ENCODE peak calls at places on chromosomes 3 and 15, in eight cellular contexts. T, U, M, K, A, F, Y and L are unnamed samples.

GRCh38 chr3:71104586-71104985 is 478.9 kb downstream of the FOXP1 start:
- DNase-seq in T (no peak), F (no peak), M (no peak), U (no peak), A (no peak), K (no peak), Y (no peak), L (no peak)

GRCh38 chr3:70554170-70554569 is 241.7 kb upstream of the MDFIC2 start:
- DNase-seq in T (no peak), K (no peak), M (no peak), U (no peak), F (no peak), Y (no peak), A (no peak), L (no peak)

GRCh38 chr3:4261411-4261810 is 41.8 kb upstream of the SETMAR start:
- DNase-seq in Y (no peak), T (no peak), K (no peak), F (no peak), A (no peak), M (no peak), U (no peak), L (no peak)

GRCh38 chr3:97862582-97862981 is 40.8 kb downstream of the CRYBG3 start:
- DNase-seq in A (no peak), M (no peak), F (no peak), K (no peak), Y (no peak), U (no peak), T (no peak), L (no peak)

GRCh38 chr15:85047271-85047948 is 65.8 kb downstream of the PDE8A start:
- DNase-seq in K (peak), T (no peak), A (peak), Y (no peak), M (no peak), F (no peak), U (peak), L (peak)

GRCh38 chr3:85142626-85143025 is 183.8 kb downstream of the CADM2 start:
- DNase-seq in A (no peak), Y (no peak), M (no peak), T (no peak), U (no peak), F (no peak), K (no peak), L (no peak)

GRCh38 chr3:46668591-46668990 is 24.9 kb downstream of the ALS2CL start:
- DNase-seq in K (no peak), T (no peak), Y (no peak), U (no peak), M (no peak), F (no peak), A (no peak), L (no peak)

GRCh38 chr3:72155391-72156064 is 370.6 kb upstream of the PROK2 start:
- DNase-seq in U (peak), F (no peak), M (no peak), K (peak), T (no peak), Y (no peak), A (peak), L (no peak)

GRCh38 chr3:70854108-70854507 is 541.7 kb upstream of the MDFIC2 start:
- DNase-seq in K (peak), U (no peak), Y (no peak), A (no peak), M (no peak), F (no peak), T (no peak), L (no peak)

GRCh38 chr3:56087460-56087859 is 380.8 kb downstream of the ERC2 start:
- DNase-seq in M (no peak), A (no peak), K (no peak), T (no peak), F (no peak), U (no peak), Y (no peak), L (no peak)

GRCh38 chr15:89758981-89759380 is 7.9 kb upstream of the MESP1 start:
- DNase-seq in M (no peak), U (no peak), T (no peak), F (no peak), Y (no peak), A (no peak), K (no peak), L (no peak)

GRCh38 chr3:143132246-143132980 is 12.8 kb downstream of the CHST2 start:
- DNase-seq in K (no peak), Y (no peak), F (no peak), T (no peak), A (no peak), M (no peak), U (no peak), L (no peak)

GRCh38 chr3:194884649-194885315 is 199.1 kb downstream of the FAM43A start:
- DNase-seq in U (peak), T (no peak), K (no peak), Y (no peak), A (peak), F (no peak), M (no peak), L (peak)

GRCh38 chr3:9217784-9218513 is 31.5 kb downstream of the SRGAP3 start:
- DNase-seq in A (no peak), K (no peak), M (no peak), U (no peak), T (no peak), Y (no peak), F (no peak), L (no peak)

GRCh38 chr15:56192659-56193442 is 50.8 kb downstream of the RFX7 start:
- DNase-seq in U (no peak), M (no peak), A (no peak), T (no peak), Y (no peak), F (no peak), K (no peak), L (no peak)

GRCh38 chr15:42133892-42134502 is 22.4 kb downstream of the PLA2G4F start:
- DNase-seq in M (peak), U (peak), A (peak), Y (peak), T (peak), F (peak), K (peak), L (peak)

GRCh38 chr3:22730701-22731100 is 472.4 kb upstream of the UBE2E2 start:
- DNase-seq in K (no peak), T (no peak), Y (no peak), A (no peak), M (no peak), F (no peak), U (no peak), L (no peak)

GRCh38 chr15:55683366-55683765 is 59.6 kb downstream of the PRTG start:
- DNase-seq in Y (no peak), U (peak), K (peak), A (no peak), F (no peak), T (no peak), M (no peak), L (no peak)

GRCh38 chr15:72865486-72865885 is 81.9 kb upstream of the ADPGK start:
- DNase-seq in U (no peak), Y (no peak), M (no peak), F (no peak), A (no peak), K (no peak), T (no peak), L (no peak)

GRCh38 chr3:114899186-114899931 is 247.7 kb downstream of the ZBTB20 start:
- DNase-seq in K (no peak), A (no peak), F (no peak), T (no peak), M (no peak), Y (no peak), U (no peak), L (no peak)

GRCh38 chr15:89822951-89823701 is 8.5 kb upstream of the ANPEP start:
- DNase-seq in A (peak), M (no peak), Y (no peak), K (no peak), F (no peak), T (no peak), U (peak), L (no peak)

GRCh38 chr15:47674576-47675232 is 42.6 kb upstream of the SEMA6D start:
- DNase-seq in F (no peak), K (no peak), M (no peak), A (no peak), Y (no peak), U (no peak), T (no peak), L (no peak)

GRCh38 chr3:71629289-71630252 is 46.0 kb upstream of the FOXP1 start:
- DNase-seq in K (peak), U (peak), A (no peak), Y (no peak), F (no peak), T (no peak), M (no peak), L (no peak)